ENCODE peak calls at places on chromosomes 4 and X, in ten cellular contexts. J, E, X, W, M, O, L, Q, V and N are unnamed samples.

GRCh38 chr4:62531731-62532130 is 1331.6 kb downstream of the ADGRL3 start:
- DNase-seq in J (no peak), E (no peak), X (no peak), W (no peak), M (no peak), O (no peak), L (no peak), Q (no peak), V (no peak), N (no peak)

GRCh38 chr4:98006814-98007412 is 136.4 kb downstream of the STPG2 start:
- DNase-seq in J (no peak), E (no peak), X (no peak), W (no peak), M (no peak), O (no peak), L (no peak), Q (no peak), V (no peak), N (no peak)

GRCh38 chr4:44086753-44087152 is 361.9 kb downstream of the KCTD8 start:
- DNase-seq in J (no peak), E (no peak), X (no peak), W (no peak), M (no peak), O (no peak), L (no peak), Q (no peak), V (no peak), N (no peak)

GRCh38 chr4:77156912-77157858 is at the start of gene CCNG2:
- DNase-seq in J (peak; percentile 77), E (peak; percentile 96), X (no peak), W (peak; percentile 88), M (peak; percentile 93), O (no peak), L (no peak), Q (peak; percentile 90), V (peak; percentile 90), N (peak; percentile 82)

GRCh38 chr4:5110901-5111300 is 59.6 kb downstream of the STK32B start:
- DNase-seq in J (no peak), E (no peak), X (no peak), W (no peak), M (no peak), O (no peak), L (no peak), Q (no peak), V (no peak), N (no peak)

GRCh38 chr4:15636818-15637217 is 18.3 kb downstream of the FBXL5 start:
- DNase-seq in J (no peak), E (no peak), X (no peak), W (no peak), M (no peak), O (no peak), L (no peak), Q (no peak), V (no peak), N (no peak)

GRCh38 chr4:59936566-59936965 is 1263.6 kb upstream of the ADGRL3 start:
- DNase-seq in J (no peak), E (no peak), X (no peak), W (no peak), M (no peak), O (no peak), L (no peak), Q (no peak), V (no peak), N (no peak)

GRCh38 chr4:138310991-138311390 is 68.8 kb upstream of the SLC7A11 start:
- DNase-seq in J (no peak), E (peak; percentile 88), X (no peak), W (no peak), M (no peak), O (no peak), L (no peak), Q (no peak), V (peak; percentile 84), N (no peak)

GRCh38 chr4:145734576-145735329 is 54.8 kb downstream of the C4orf51 start:
- DNase-seq in J (peak; percentile 38), E (peak; percentile 99), X (no peak), W (no peak), M (no peak), O (peak; percentile 96), L (peak; percentile 83), Q (peak; percentile 58), V (peak; percentile 98), N (no peak)

GRCh38 chr4:102454278-102454677 is 46.9 kb upstream of the NFKB1 start:
- DNase-seq in J (no peak), E (no peak), X (no peak), W (no peak), M (no peak), O (no peak), L (no peak), Q (no peak), V (no peak), N (no peak)

GRCh38 chrX:103678199-103678993 is 8.1 kb downstream of the MORF4L2 start:
- DNase-seq in J (no peak), E (peak; percentile 46), X (no peak), W (no peak), M (no peak), O (no peak), L (no peak), Q (no peak), V (peak; percentile 57), N (no peak)

GRCh38 chrX:35101901-35102300 is 159.3 kb downstream of the FAM47B start:
- DNase-seq in J (no peak), E (no peak), X (no peak), W (no peak), M (no peak), O (no peak), L (no peak), Q (no peak), V (peak; percentile 10), N (no peak)

GRCh38 chrX:153443476-153444332 is 2.2 kb downstream of the TREX2 start:
- DNase-seq in J (no peak), E (no peak), X (no peak), W (no peak), M (no peak), O (no peak), L (no peak), Q (no peak), V (no peak), N (no peak)

GRCh38 chr4:150411527-150411926 is 170.4 kb upstream of the MAB21L2 start:
- DNase-seq in J (no peak), E (no peak), X (no peak), W (no peak), M (no peak), O (no peak), L (no peak), Q (no peak), V (peak; percentile 42), N (no peak)

GRCh38 chr4:19927381-19927780 is 324.3 kb upstream of the SLIT2 start:
- DNase-seq in J (no peak), E (peak; percentile 42), X (no peak), W (no peak), M (no peak), O (no peak), L (no peak), Q (no peak), V (peak; percentile 90), N (no peak)

GRCh38 chr4:12458621-12459020 is 1025.5 kb downstream of the RAB28 start:
- DNase-seq in J (no peak), E (no peak), X (no peak), W (no peak), M (no peak), O (no peak), L (no peak), Q (no peak), V (no peak), N (no peak)

GRCh38 chr4:169201144-169202124 is 69.3 kb downstream of the SH3RF1 start:
- DNase-seq in J (no peak), E (peak; percentile 60), X (no peak), W (no peak), M (no peak), O (peak; percentile 62), L (peak; percentile 39), Q (no peak), V (peak; percentile 22), N (no peak)

GRCh38 chr4:42490015-42490414 is 92.7 kb downstream of the SHISA3 start:
- DNase-seq in J (no peak), E (no peak), X (no peak), W (no peak), M (no peak), O (no peak), L (no peak), Q (no peak), V (no peak), N (no peak)